ENCODE peak calls at places on chromosomes 11 and 22, in four cellular contexts. G is dermis microvascular lymphatic vessel endothelial cell; Z is NCI-H1092; M is stimulated activated CD4-positive, alpha-beta T cell treated with anti-CD3 and anti-CD28 coated beads, Interleukin-1b, Interleukin-23, amount 100 ng/mL, for 24 hours. T is an unnamed sample.

GRCh38 chr22:22748297-22748743 is 103.9 kb downstream of the GGTLC2 start:
- DNase-seq in G (peak), Z (no peak), M (peak), T (no peak)

GRCh38 chr22:32776800-32777199 is 24.7 kb upstream of the TIMP3 start:
- DNase-seq in M (no peak), G (no peak), Z (no peak), T (no peak)

GRCh38 chr11:79160786-79161403 is 279.9 kb downstream of the TENM4 start:
- DNase-seq in Z (no peak), M (no peak), G (peak), T (no peak)

GRCh38 chr11:131811380-131811779 is 441.0 kb downstream of the NTM start:
- DNase-seq in G (peak), M (no peak), Z (no peak), T (no peak)

GRCh38 chr11:6682591-6682935 is 577 bp downstream of the MRPL17 start:
- DNase-seq in G (no peak), M (no peak), Z (no peak), T (no peak)

GRCh38 chr22:27488456-27489224 is 312.9 kb downstream of the MN1 start:
- DNase-seq in Z (no peak), G (peak), M (no peak), T (no peak)

GRCh38 chr11:788009-788640 is 1.8 kb downstream of the CEND1 start:
- DNase-seq in M (no peak), Z (no peak), G (no peak), T (no peak)

GRCh38 chr11:126403039-126403438 is 47.6 kb downstream of the ST3GAL4 start:
- DNase-seq in M (no peak), Z (no peak), G (no peak), T (no peak)

GRCh38 chr11:69552951-69553350 is 71.5 kb downstream of the LINC01488 start:
- DNase-seq in G (no peak), M (no peak), Z (no peak), T (no peak)

GRCh38 chr22:29265929-29266328 is 1.9 kb downstream of the RHBDD3 start:
- DNase-seq in M (no peak), G (no peak), Z (no peak), T (no peak)

GRCh38 chr11:44781697-44782096 is 54.9 kb downstream of the TSPAN18 start:
- DNase-seq in M (no peak), Z (no peak), G (no peak), T (no peak)

GRCh38 chr22:31343235-31344191 is 2.6 kb downstream of the PATZ1 start:
- DNase-seq in M (peak), Z (peak), G (peak), T (peak)

GRCh38 chr11:86737223-86737622 is 63.1 kb upstream of the PRSS23 start:
- DNase-seq in G (no peak), Z (no peak), M (no peak), T (no peak)

T was measured in NCI-H2081.